ENCODE peak calls at places on chromosomes 1 and 21, in eight cellular contexts. A is nephron progenitor cell; H is aorta; U is substantia nigra; E is HuH-7; V is RKO; Z is stimulated activated CD4-positive, alpha-beta T cell treated with anti-CD3 and anti-CD28 coated beads, Interleukin-15, amount 100 ng/mL, for 1 hour; W is adrenal gland. Y is an unnamed sample.

GRCh38 chr1:233121947-233122559 is 171.6 kb downstream of the NTPCR start:
- DNase-seq in A (no peak), H (no peak), U (no peak), E (no peak), V (no peak), Z (no peak), W (no peak), Y (no peak)

GRCh38 chr1:232016636-232017035 is 390.0 kb downstream of the DISC1 start:
- DNase-seq in A (no peak), H (no peak), U (no peak), E (no peak), V (no peak), Z (no peak), W (no peak), Y (no peak)

GRCh38 chr1:32878183-32878582 is 7.5 kb upstream of the FNDC5 start:
- DNase-seq in A (no peak), H (peak), U (no peak), E (peak), V (peak), Z (no peak), W (no peak), Y (no peak)

GRCh38 chr1:115098979-115099692 is 9.8 kb upstream of the TSPAN2 start:
- DNase-seq in A (no peak), H (no peak), U (no peak), E (no peak), V (no peak), Z (peak), W (no peak), Y (no peak)

GRCh38 chr1:23169727-23170335 is 1.2 kb upstream of the LUZP1 start:
- DNase-seq in A (peak), H (peak), U (no peak), E (peak), V (no peak), Z (no peak), W (peak), Y (peak)

GRCh38 chr1:116540088-116540487 is 30.7 kb downstream of the CD58 start:
- DNase-seq in A (no peak), H (no peak), U (no peak), E (no peak), V (no peak), Z (no peak), W (no peak), Y (no peak)

GRCh38 chr1:24702511-24703293 is 42.5 kb upstream of the CLIC4 start:
- DNase-seq in A (no peak), H (no peak), U (no peak), E (no peak), V (no peak), Z (no peak), W (no peak), Y (no peak)

GRCh38 chr21:28938726-28939125 is 54.0 kb downstream of the LTN1 start:
- DNase-seq in A (no peak), H (no peak), U (no peak), E (no peak), V (no peak), Z (no peak), W (no peak), Y (no peak)

GRCh38 chr1:5649166-5649551 is 343.1 kb downstream of the NPHP4 start:
- DNase-seq in A (no peak), H (no peak), U (no peak), E (no peak), V (no peak), Z (no peak), W (no peak), Y (no peak)

Y was measured in amygdala.